ENCODE peak calls at places on chromosomes 7 and 10, in six cellular contexts. One of them, this sample, is unnamed.

GRCh38 chr7:48188776-48189520 is 17.7 kb downstream of the ABCA13 start:
- DNase-seq in HCT116: no peak
- DNase-seq in WTC11: no peak
- DNase-seq in GM12878: no peak
- DNase-seq in H1: no peak
- DNase-seq in K562: no peak
- DNase-seq in this sample: no peak

GRCh38 chr7:47866120-47866519 is 82.1 kb downstream of the PKD1L1 start:
- DNase-seq in HCT116: no peak
- DNase-seq in WTC11: no peak
- DNase-seq in GM12878: no peak
- DNase-seq in H1: no peak
- DNase-seq in K562: no peak
- DNase-seq in this sample: no peak

GRCh38 chr7:135260930-135261721 is 27.5 kb downstream of the STRA8 start:
- DNase-seq in HCT116: no peak
- DNase-seq in WTC11: no peak
- DNase-seq in GM12878: no peak
- DNase-seq in H1: no peak
- DNase-seq in K562: no peak
- DNase-seq in this sample: peak

GRCh38 chr7:22864855-22865606 is 42.4 kb upstream of the TOMM7 start:
- DNase-seq in HCT116: no peak
- DNase-seq in WTC11: no peak
- DNase-seq in GM12878: no peak
- DNase-seq in H1: no peak
- DNase-seq in K562: no peak
- DNase-seq in this sample: no peak

GRCh38 chr7:158858592-158859503 is 2.5 kb downstream of the DYNC2I1 start:
- DNase-seq in HCT116: peak
- DNase-seq in WTC11: peak
- DNase-seq in GM12878: no peak
- DNase-seq in H1: peak
- DNase-seq in K562: no peak
- DNase-seq in this sample: no peak

GRCh38 chr10:15262036-15262713 is 93.7 kb upstream of the NMT2 start:
- DNase-seq in HCT116: no peak
- DNase-seq in WTC11: no peak
- DNase-seq in GM12878: no peak
- DNase-seq in H1: no peak
- DNase-seq in K562: no peak
- DNase-seq in this sample: peak

GRCh38 chr7:46368871-46369270 is 447.8 kb upstream of the IGFBP3 start:
- DNase-seq in HCT116: no peak
- DNase-seq in WTC11: no peak
- DNase-seq in GM12878: no peak
- DNase-seq in H1: no peak
- DNase-seq in K562: no peak
- DNase-seq in this sample: no peak

GRCh38 chr10:97961979-97962378 is 68.4 kb downstream of the CRTAC1 start:
- DNase-seq in HCT116: no peak
- DNase-seq in WTC11: no peak
- DNase-seq in GM12878: no peak
- DNase-seq in H1: no peak
- DNase-seq in K562: no peak
- DNase-seq in this sample: no peak

GRCh38 chr7:71868797-71869196 is 543.3 kb downstream of the CALN1 start:
- DNase-seq in HCT116: no peak
- DNase-seq in WTC11: no peak
- DNase-seq in GM12878: no peak
- DNase-seq in H1: no peak
- DNase-seq in K562: no peak
- DNase-seq in this sample: no peak

GRCh38 chr10:79249156-79250121 is 97.8 kb upstream of the PPIF start:
- DNase-seq in HCT116: no peak
- DNase-seq in WTC11: no peak
- DNase-seq in GM12878: peak
- DNase-seq in H1: no peak
- DNase-seq in K562: no peak
- DNase-seq in this sample: no peak

GRCh38 chr10:72784551-72785421 is 92.8 kb downstream of the MCU start:
- DNase-seq in HCT116: peak
- DNase-seq in WTC11: peak
- DNase-seq in GM12878: no peak
- DNase-seq in H1: no peak
- DNase-seq in K562: no peak
- DNase-seq in this sample: no peak

GRCh38 chr10:11468126-11468742 is 143.2 kb downstream of the USP6NL start:
- DNase-seq in HCT116: no peak
- DNase-seq in WTC11: no peak
- DNase-seq in GM12878: no peak
- DNase-seq in H1: no peak
- DNase-seq in K562: no peak
- DNase-seq in this sample: no peak

GRCh38 chr10:22666287-22667092 is 47.9 kb downstream of the PIP4K2A start:
- DNase-seq in HCT116: no peak
- DNase-seq in WTC11: no peak
- DNase-seq in GM12878: no peak
- DNase-seq in H1: no peak
- DNase-seq in K562: no peak
- DNase-seq in this sample: no peak

GRCh38 chr7:24318326-24318725 is 34.3 kb downstream of the NPY start:
- DNase-seq in HCT116: peak
- DNase-seq in WTC11: peak
- DNase-seq in GM12878: no peak
- DNase-seq in H1: no peak
- DNase-seq in K562: peak
- DNase-seq in this sample: peak

GRCh38 chr10:74029943-74030342 is 32.0 kb downstream of the VCL start:
- DNase-seq in HCT116: no peak
- DNase-seq in WTC11: no peak
- DNase-seq in GM12878: no peak
- DNase-seq in H1: no peak
- DNase-seq in K562: no peak
- DNase-seq in this sample: no peak

GRCh38 chr10:30182191-30183075 is 123.0 kb upstream of the JCAD start:
- DNase-seq in HCT116: no peak
- DNase-seq in WTC11: no peak
- DNase-seq in GM12878: no peak
- DNase-seq in H1: no peak
- DNase-seq in K562: no peak
- DNase-seq in this sample: no peak

GRCh38 chr7:34044319-34044643 is 138.9 kb downstream of the BMPER start:
- DNase-seq in HCT116: no peak
- DNase-seq in WTC11: no peak
- DNase-seq in GM12878: no peak
- DNase-seq in H1: no peak
- DNase-seq in K562: no peak
- DNase-seq in this sample: no peak

GRCh38 chr10:48219194-48219593 is 55.3 kb downstream of the FRMPD2 start:
- DNase-seq in HCT116: no peak
- DNase-seq in WTC11: no peak
- DNase-seq in GM12878: no peak
- DNase-seq in H1: no peak
- DNase-seq in K562: no peak
- DNase-seq in this sample: no peak

GRCh38 chr7:122515404-122515803 is 183.5 kb downstream of the RNF133 start:
- DNase-seq in HCT116: no peak
- DNase-seq in WTC11: no peak
- DNase-seq in GM12878: no peak
- DNase-seq in H1: no peak
- DNase-seq in K562: no peak
- DNase-seq in this sample: no peak

GRCh38 chr7:114345494-114345893 is 69.1 kb upstream of the FOXP2 start:
- DNase-seq in HCT116: no peak
- DNase-seq in WTC11: no peak
- DNase-seq in GM12878: no peak
- DNase-seq in H1: no peak
- DNase-seq in K562: no peak
- DNase-seq in this sample: no peak

GRCh38 chr10:102421645-102422585 is 1.3 kb downstream of the FBXL15 start:
- DNase-seq in HCT116: no peak
- DNase-seq in WTC11: peak
- DNase-seq in GM12878: no peak
- DNase-seq in H1: peak
- DNase-seq in K562: peak
- DNase-seq in this sample: no peak

GRCh38 chr7:82057476-82057875 is 287.6 kb upstream of the HGF start:
- DNase-seq in HCT116: no peak
- DNase-seq in WTC11: no peak
- DNase-seq in GM12878: no peak
- DNase-seq in H1: no peak
- DNase-seq in K562: no peak
- DNase-seq in this sample: no peak

GRCh38 chr10:110275140-110275729 is 29.5 kb downstream of the SMNDC1 start:
- DNase-seq in HCT116: no peak
- DNase-seq in WTC11: no peak
- DNase-seq in GM12878: no peak
- DNase-seq in H1: no peak
- DNase-seq in K562: no peak
- DNase-seq in this sample: no peak

GRCh38 chr7:108289852-108290251 is 159.7 kb upstream of the LAMB4 start:
- DNase-seq in HCT116: no peak
- DNase-seq in WTC11: no peak
- DNase-seq in GM12878: no peak
- DNase-seq in H1: no peak
- DNase-seq in K562: no peak
- DNase-seq in this sample: no peak

GRCh38 chr7:69199661-69200060 is 398.6 kb upstream of the AUTS2 start:
- DNase-seq in HCT116: no peak
- DNase-seq in WTC11: no peak
- DNase-seq in GM12878: no peak
- DNase-seq in H1: no peak
- DNase-seq in K562: no peak
- DNase-seq in this sample: no peak

GRCh38 chr7:35519971-35520809 is 174.7 kb downstream of the HERPUD2 start:
- DNase-seq in HCT116: peak
- DNase-seq in WTC11: peak
- DNase-seq in GM12878: peak
- DNase-seq in H1: peak
- DNase-seq in K562: peak
- DNase-seq in this sample: peak

GRCh38 chr7:31432831-31433340 is 81.0 kb upstream of the ITPRID1 start:
- DNase-seq in HCT116: no peak
- DNase-seq in WTC11: no peak
- DNase-seq in GM12878: no peak
- DNase-seq in H1: no peak
- DNase-seq in K562: no peak
- DNase-seq in this sample: no peak

GRCh38 chr10:91653214-91653875 is 20.5 kb upstream of the PPP1R3C start:
- DNase-seq in HCT116: peak
- DNase-seq in WTC11: no peak
- DNase-seq in GM12878: no peak
- DNase-seq in H1: no peak
- DNase-seq in K562: no peak
- DNase-seq in this sample: no peak

GRCh38 chr10:104267721-104268690 is 978 bp upstream of the GSTO2 start:
- DNase-seq in HCT116: no peak
- DNase-seq in WTC11: no peak
- DNase-seq in GM12878: no peak
- DNase-seq in H1: no peak
- DNase-seq in K562: no peak
- DNase-seq in this sample: peak

DNA sequence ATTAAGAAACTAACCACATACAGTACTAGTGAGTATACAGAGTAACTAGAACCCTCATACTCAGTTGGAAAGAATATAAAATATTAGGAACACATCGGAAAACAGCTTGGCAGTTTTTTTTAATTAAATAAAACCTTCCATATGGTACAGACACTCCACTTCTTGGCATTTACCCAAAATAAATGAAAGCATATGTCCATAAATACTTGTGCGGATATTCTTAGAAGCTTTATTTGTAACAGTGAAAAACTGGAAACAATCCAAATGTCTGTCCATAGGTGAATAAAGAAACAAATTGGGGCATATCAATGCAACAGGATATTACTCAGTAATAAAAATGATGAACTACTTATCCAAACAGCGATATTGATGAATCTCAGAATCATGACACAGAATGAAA is 410.0 kb downstream of the HTR7 start:
- DNase-seq in HCT116: no peak
- DNase-seq in WTC11: no peak
- DNase-seq in GM12878: no peak
- DNase-seq in H1: no peak
- DNase-seq in K562: no peak
- DNase-seq in this sample: no peak
- TF ChIP-seq SP1 in HCT116: no peak
- TF ChIP-seq SP1 in WTC11: no peak
- TF ChIP-seq SP1 in GM12878: no peak
- TF ChIP-seq SP1 in H1: no peak
- TF ChIP-seq SP1 in K562: no peak
- TF ChIP-seq SP1 in this sample: no peak

DNA sequence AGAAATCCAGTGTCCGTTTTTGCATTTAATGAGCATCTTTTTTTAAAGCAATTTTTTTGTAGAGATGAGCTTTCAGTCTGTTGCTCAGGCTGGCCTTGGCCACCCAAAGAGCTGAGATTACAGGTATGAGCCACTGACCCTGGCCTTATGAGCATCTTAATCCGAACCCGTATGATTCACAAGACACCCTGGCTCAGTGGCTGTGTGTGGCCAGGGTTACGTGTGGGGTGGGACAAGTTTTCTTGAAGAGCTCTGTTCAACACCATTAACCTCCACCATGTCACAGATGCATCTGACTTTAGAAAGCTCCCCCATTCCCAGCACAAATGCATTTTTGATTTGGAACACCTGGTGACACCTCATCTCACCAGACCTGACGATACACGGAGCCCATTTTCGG is 166.5 kb upstream of the PITRM1 start:
- DNase-seq in HCT116: no peak
- DNase-seq in WTC11: no peak
- DNase-seq in GM12878: no peak
- DNase-seq in H1: no peak
- DNase-seq in K562: no peak
- DNase-seq in this sample: no peak
- TF ChIP-seq SP1 in HCT116: no peak
- TF ChIP-seq SP1 in WTC11: no peak
- TF ChIP-seq SP1 in GM12878: no peak
- TF ChIP-seq SP1 in H1: no peak
- TF ChIP-seq SP1 in K562: no peak
- TF ChIP-seq SP1 in this sample: no peak

DNA sequence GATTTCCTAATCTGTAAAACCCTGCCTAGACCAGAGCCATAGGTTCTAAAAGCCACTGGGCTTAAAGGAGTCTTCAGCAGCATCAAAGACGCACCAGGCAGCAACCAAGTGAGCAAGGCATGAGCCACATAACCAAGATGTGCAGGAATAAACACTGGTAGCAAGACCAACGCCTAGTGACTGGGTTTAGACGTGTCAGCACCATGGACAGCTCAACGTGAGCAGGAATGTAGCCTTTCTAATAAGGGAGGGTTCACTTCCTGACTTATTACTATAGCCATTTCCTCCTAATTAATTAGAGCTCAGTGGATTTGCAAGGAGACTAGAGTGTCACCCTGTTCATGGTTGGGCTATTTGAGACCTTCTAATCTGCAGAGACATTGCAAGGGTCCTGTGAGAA is 223.7 kb downstream of the LHFPL3 start:
- DNase-seq in HCT116: peak
- DNase-seq in WTC11: peak
- DNase-seq in GM12878: no peak
- DNase-seq in H1: peak
- DNase-seq in K562: peak
- DNase-seq in this sample: peak
- TF ChIP-seq SP1 in HCT116: no peak
- TF ChIP-seq SP1 in WTC11: peak
- TF ChIP-seq SP1 in GM12878: no peak
- TF ChIP-seq SP1 in H1: no peak
- TF ChIP-seq SP1 in K562: no peak
- TF ChIP-seq SP1 in this sample: no peak

GRCh38 chr7:37510043-37510634 is 61.5 kb upstream of the ELMO1 start:
- DNase-seq in HCT116: no peak
- DNase-seq in WTC11: no peak
- DNase-seq in GM12878: no peak
- DNase-seq in H1: no peak
- DNase-seq in K562: peak
- DNase-seq in this sample: peak
- TF ChIP-seq SP1 in HCT116: no peak
- TF ChIP-seq SP1 in WTC11: no peak
- TF ChIP-seq SP1 in GM12878: no peak
- TF ChIP-seq SP1 in H1: no peak
- TF ChIP-seq SP1 in K562: no peak
- TF ChIP-seq SP1 in this sample: no peak